ENCODE peak calls at places on chromosomes 5 and 9, in nine cellular contexts. Y is neuronal stem cell, Z is GM12891, B is occipital lobe, X is NCI-H510A treated with DMSO at 0.1 percent for 48 hours, K is AG20443, H is RWPE2, J is fibroblast of the aortic adventitia, T is activated T-cell treated with anti-CD3 and anti-CD28 coated beads for 1 hour. U is an unnamed sample.

GRCh38 chr5:118405650-118406061 is 582.7 kb downstream of the DTWD2 start:
- DNase-seq in B (no peak), T (no peak), H (no peak), Z (no peak), J (no peak), X (no peak), K (no peak), Y (no peak), U (no peak)

GRCh38 chr5:116498478-116498877 is 76.1 kb downstream of the SEMA6A start:
- DNase-seq in Y (no peak), Z (no peak), H (no peak), B (no peak), K (no peak), T (no peak), X (no peak), J (no peak), U (no peak)

GRCh38 chr5:81606150-81606549 is 144.7 kb downstream of the SSBP2 start:
- DNase-seq in B (no peak), J (no peak), Z (no peak), T (no peak), H (no peak), Y (peak), K (no peak), X (no peak), U (no peak)

GRCh38 chr5:64505769-64506566 is at the start of gene RGS7BP:
- DNase-seq in Z (peak), H (no peak), B (peak), Y (peak), J (peak), T (no peak), X (peak), K (peak), U (peak)

GRCh38 chr9:14281136-14281795 is 32.7 kb downstream of the NFIB start:
- DNase-seq in B (no peak), Z (no peak), K (no peak), Y (no peak), X (no peak), J (no peak), H (no peak), T (no peak), U (no peak)

GRCh38 chr5:26889810-26890209 is 148.6 kb downstream of the CDH9 start:
- DNase-seq in T (no peak), H (no peak), Z (peak), X (no peak), Y (no peak), J (no peak), K (no peak), B (no peak), U (no peak)

GRCh38 chr5:40383719-40384651 is 295.7 kb upstream of the PTGER4 start:
- DNase-seq in J (peak), Y (no peak), Z (no peak), T (no peak), B (no peak), H (no peak), X (no peak), K (peak), U (no peak)

GRCh38 chr5:55039843-55040242 is 15.8 kb downstream of the GZMK start:
- DNase-seq in T (no peak), B (no peak), H (no peak), K (no peak), J (no peak), Y (no peak), Z (no peak), X (no peak), U (no peak)

GRCh38 chr9:126127591-126127990 is 199.0 kb upstream of the MVB12B start:
- DNase-seq in J (no peak), T (no peak), X (no peak), K (peak), H (no peak), Z (no peak), B (no peak), Y (no peak), U (peak)

GRCh38 chr5:43631182-43631910 is 28.4 kb downstream of the NNT start:
- DNase-seq in Y (peak), K (peak), Z (no peak), B (peak), T (no peak), H (no peak), X (peak), J (peak), U (peak)

GRCh38 chr5:154103223-154103622 is 64.5 kb downstream of the MFAP3 start:
- DNase-seq in J (no peak), Y (no peak), Z (no peak), B (no peak), K (no peak), T (no peak), X (no peak), H (no peak), U (no peak)

GRCh38 chr5:76874088-76874581 is 24.3 kb downstream of the S100Z start:
- DNase-seq in Z (no peak), X (peak), J (no peak), B (no peak), Y (no peak), K (no peak), T (no peak), H (no peak), U (no peak)

GRCh38 chr5:179279347-179280094 is 65.7 kb downstream of the ADAMTS2 start:
- DNase-seq in H (peak), X (no peak), Y (no peak), J (no peak), T (no peak), Z (no peak), K (peak), B (no peak), U (no peak)

GRCh38 chr5:61327761-61328753 is 4.0 kb upstream of the ZSWIM6 start:
- DNase-seq in B (no peak), X (no peak), Y (no peak), K (peak), J (peak), Z (peak), T (no peak), H (no peak), U (no peak)

GRCh38 chr5:1498623-1499416 is 24.9 kb downstream of the LPCAT1 start:
- DNase-seq in Y (no peak), H (no peak), Z (no peak), B (no peak), J (no peak), K (no peak), T (no peak), X (no peak), U (no peak)

GRCh38 chr9:122203995-122204394 is 24.8 kb downstream of the LHX6 start:
- DNase-seq in K (no peak), Z (no peak), H (no peak), J (no peak), Y (no peak), B (no peak), T (no peak), X (no peak), U (no peak)

GRCh38 chr5:137921931-137922330 is 32.7 kb downstream of the PKD2L2 start:
- DNase-seq in K (no peak), X (no peak), J (peak), Z (no peak), T (no peak), Y (no peak), B (no peak), H (no peak), U (no peak)

GRCh38 chr9:90925581-90926257 is 124.1 kb downstream of the SYK start:
- DNase-seq in T (no peak), K (peak), B (no peak), J (peak), Z (no peak), X (no peak), H (no peak), Y (no peak), U (no peak)

U was measured in lower leg skin.